ENCODE peak calls at places on chromosomes 3 and 15, in ten cellular contexts. G is NCI-H146; P is NCI-H1092 treated with DMSO at 0.1 percent for 48 hours; U is activated CD4-positive, alpha-beta T cell treated with anti-CD3 and anti-CD28 coated beads, Interleukin-2, amount 50 U/mL, for 48 hours; A is fibroblast of pulmonary artery; B is MM.1S; Q is EL; H is body of pancreas; I is BJ; L is foreskin fibroblast. F is an unnamed sample.
A peak's percentile ranks its signal among the peaks of the same experiment; 100 is the strongest.

GRCh38 chr3:30098206-30098605 is 508.2 kb upstream of the TGFBR2 start:
- DNase-seq in G (no peak), P (no peak), U (no peak), A (no peak), B (no peak), Q (peak; percentile 17), H (no peak), I (no peak), L (peak; percentile 21), F (no peak)

GRCh38 chr15:89015412-89016097 is 72.7 kb upstream of the ABHD2 start:
- DNase-seq in G (no peak), P (no peak), U (no peak), A (no peak), B (no peak), Q (no peak), H (no peak), I (no peak), L (no peak), F (no peak)

GRCh38 chr3:171867976-171868375 is 24.8 kb downstream of the TMEM212 start:
- DNase-seq in G (no peak), P (no peak), U (no peak), A (no peak), B (no peak), Q (no peak), H (no peak), I (no peak), L (no peak), F (peak; percentile 82)

GRCh38 chr3:169886671-169887070 is 16.9 kb upstream of the LRRC31 start:
- DNase-seq in G (no peak), P (peak; percentile 14), U (no peak), A (peak; percentile 80), B (no peak), Q (peak; percentile 63), H (peak; percentile 68), I (no peak), L (peak; percentile 52), F (no peak)

GRCh38 chr3:109081746-109082510 is 36.0 kb downstream of the MORC1 start:
- DNase-seq in G (peak; percentile 27), P (peak; percentile 9), U (peak; percentile 35), A (peak; percentile 63), B (peak; percentile 76), Q (peak; percentile 48), H (peak; percentile 52), I (no peak), L (no peak), F (peak; percentile 68)

GRCh38 chr15:89673162-89673506 is 6.0 kb downstream of the PLIN1 start:
- DNase-seq in G (peak; percentile 63), P (peak; percentile 31), U (peak; percentile 30), A (peak; percentile 31), B (peak; percentile 34), Q (no peak), H (peak; percentile 54), I (no peak), L (no peak), F (peak; percentile 47)

GRCh38 chr3:134711284-134711683 is 60.5 kb upstream of the KY start:
- DNase-seq in G (no peak), P (no peak), U (no peak), A (no peak), B (no peak), Q (peak; percentile 42), H (no peak), I (no peak), L (no peak), F (no peak)

GRCh38 chr3:186609247-186609868 is 3.5 kb upstream of the AHSG start:
- DNase-seq in G (no peak), P (no peak), U (peak; percentile 13), A (peak; percentile 41), B (peak; percentile 47), Q (peak; percentile 24), H (peak; percentile 76), I (no peak), L (no peak), F (peak; percentile 30)

GRCh38 chr3:29440321-29441019 is 159.6 kb downstream of the RBMS3 start:
- DNase-seq in G (no peak), P (peak; percentile 76), U (no peak), A (no peak), B (no peak), Q (no peak), H (peak; percentile 11), I (no peak), L (no peak), F (no peak)

GRCh38 chr3:58236527-58237237 is 910 bp upstream of the ABHD6 start:
- DNase-seq in G (no peak), P (no peak), U (no peak), A (no peak), B (no peak), Q (no peak), H (peak; percentile 17), I (no peak), L (no peak), F (no peak)

GRCh38 chr3:8622873-8623725 is 21.5 kb downstream of the SSUH2 start:
- DNase-seq in G (peak; percentile 31), P (peak; percentile 32), U (peak; percentile 61), A (peak; percentile 72), B (peak; percentile 51), Q (peak; percentile 68), H (peak; percentile 76), I (no peak), L (peak; percentile 50), F (peak; percentile 85)

GRCh38 chr3:71511037-71511436 is 72.5 kb downstream of the FOXP1 start:
- DNase-seq in G (no peak), P (no peak), U (no peak), A (peak; percentile 68), B (no peak), Q (peak; percentile 91), H (no peak), I (peak; percentile 37), L (peak; percentile 43), F (peak; percentile 69)

GRCh38 chr3:71942432-71942831 is 157.5 kb upstream of the PROK2 start:
- DNase-seq in G (no peak), P (no peak), U (no peak), A (no peak), B (no peak), Q (no peak), H (no peak), I (no peak), L (no peak), F (no peak)

GRCh38 chr15:61888074-61888780 is 172.0 kb downstream of the VPS13C start:
- DNase-seq in G (no peak), P (no peak), U (no peak), A (peak; percentile 48), B (no peak), Q (no peak), H (no peak), I (no peak), L (no peak), F (peak; percentile 2)

GRCh38 chr3:52120576-52121458 is 33.4 kb downstream of the POC1A start:
- DNase-seq in G (peak; percentile 91), P (no peak), U (no peak), A (no peak), B (no peak), Q (no peak), H (no peak), I (no peak), L (no peak), F (no peak)

GRCh38 chr3:138862531-138862923 is 27.8 kb upstream of the PIK3CB start:
- DNase-seq in G (no peak), P (no peak), U (no peak), A (peak; percentile 9), B (no peak), Q (no peak), H (peak; percentile 85), I (no peak), L (no peak), F (peak; percentile 91)

GRCh38 chr3:160133757-160134156 is 91.5 kb upstream of the C3orf80 start:
- DNase-seq in G (peak; percentile 22), P (no peak), U (no peak), A (peak; percentile 16), B (no peak), Q (no peak), H (no peak), I (no peak), L (no peak), F (peak; percentile 27)

GRCh38 chr3:31793040-31793439 is 188.0 kb downstream of the OSBPL10 start:
- DNase-seq in G (no peak), P (no peak), U (no peak), A (no peak), B (no peak), Q (no peak), H (no peak), I (no peak), L (no peak), F (no peak)

GRCh38 chr3:184359610-184360009 is 1.8 kb downstream of the CLCN2 start:
- DNase-seq in G (no peak), P (no peak), U (no peak), A (no peak), B (no peak), Q (no peak), H (peak; percentile 49), I (no peak), L (no peak), F (no peak)

GRCh38 chr3:13660042-13660874 is 111.3 kb downstream of the FBLN2 start:
- DNase-seq in G (no peak), P (no peak), U (no peak), A (no peak), B (no peak), Q (no peak), H (no peak), I (no peak), L (no peak), F (no peak)

GRCh38 chr15:85035980-85036379 is 54.3 kb downstream of the PDE8A start:
- DNase-seq in G (peak; percentile 6), P (no peak), U (no peak), A (no peak), B (no peak), Q (no peak), H (no peak), I (no peak), L (no peak), F (no peak)

GRCh38 chr3:140273542-140274195 is 338.7 kb downstream of the CLSTN2 start:
- DNase-seq in G (no peak), P (no peak), U (no peak), A (no peak), B (no peak), Q (no peak), H (no peak), I (no peak), L (no peak), F (no peak)

GRCh38 chr3:126050050-126050392 is 33.9 kb downstream of the SLC41A3 start:
- DNase-seq in G (no peak), P (no peak), U (no peak), A (no peak), B (no peak), Q (no peak), H (no peak), I (no peak), L (no peak), F (no peak)

GRCh38 chr3:186425788-186426730 is 64.0 kb upstream of the DGKG start:
- DNase-seq in G (no peak), P (no peak), U (no peak), A (peak; percentile 25), B (no peak), Q (peak; percentile 65), H (no peak), I (peak; percentile 83), L (peak; percentile 41), F (no peak)

GRCh38 chr15:88512606-88513005 is 33.9 kb downstream of the DET1 start:
- DNase-seq in G (no peak), P (no peak), U (no peak), A (no peak), B (no peak), Q (peak; percentile 67), H (no peak), I (no peak), L (no peak), F (no peak)

GRCh38 chr15:90808517-90808939 is 59.9 kb upstream of the FURIN start:
- DNase-seq in G (no peak), P (no peak), U (no peak), A (no peak), B (no peak), Q (no peak), H (no peak), I (no peak), L (no peak), F (no peak)

GRCh38 chr3:58106640-58107039 is 98.4 kb downstream of the FLNB start:
- DNase-seq in G (no peak), P (no peak), U (no peak), A (no peak), B (no peak), Q (no peak), H (no peak), I (no peak), L (no peak), F (no peak)

GRCh38 chr15:89768071-89768500 is 8.0 kb upstream of the MESP2 start:
- DNase-seq in G (no peak), P (no peak), U (no peak), A (peak; percentile 69), B (no peak), Q (no peak), H (peak; percentile 91), I (peak; percentile 27), L (peak; percentile 69), F (no peak)